ENCODE peak calls at places on chromosomes 11 and 22, in ten cellular contexts. G, S, E, Y, J, T, F, M, P and K are unnamed samples.

GRCh38 chr11:23509023-23509422 is 648.7 kb upstream of the CCDC179 start:
- DNase-seq in G (no peak), S (peak), E (no peak), Y (no peak), J (no peak), T (no peak), F (no peak), M (no peak), P (no peak), K (no peak)

GRCh38 chr22:40237788-40238424 is 60.2 kb downstream of the TNRC6B start:
- DNase-seq in G (no peak), S (no peak), E (no peak), Y (no peak), J (no peak), T (no peak), F (no peak), M (no peak), P (no peak), K (no peak)

GRCh38 chr22:47124451-47124881 is 362.0 kb downstream of the TBC1D22A start:
- DNase-seq in G (no peak), S (no peak), E (peak), Y (no peak), J (no peak), T (no peak), F (peak), M (no peak), P (peak), K (no peak)

GRCh38 chr11:102239906-102240305 is 77.4 kb upstream of the BIRC3 start:
- DNase-seq in G (no peak), S (no peak), E (no peak), Y (no peak), J (no peak), T (no peak), F (no peak), M (no peak), P (no peak), K (no peak)

GRCh38 chr22:44668190-44668885 is 33.7 kb upstream of the PRR5 start:
- DNase-seq in G (no peak), S (no peak), E (peak), Y (peak), J (no peak), T (no peak), F (no peak), M (no peak), P (no peak), K (no peak)

GRCh38 chr11:443542-444199 is 1.9 kb upstream of the ANO9 start:
- DNase-seq in G (no peak), S (no peak), E (peak), Y (no peak), J (no peak), T (no peak), F (no peak), M (no peak), P (no peak), K (no peak)

GRCh38 chr11:78231962-78232459 is 43.3 kb downstream of the USP35 start:
- DNase-seq in G (peak), S (peak), E (no peak), Y (no peak), J (no peak), T (no peak), F (no peak), M (no peak), P (no peak), K (peak)

GRCh38 chr11:90204832-90205646 is 17.8 kb downstream of the CHORDC1 start:
- DNase-seq in G (no peak), S (peak), E (no peak), Y (peak), J (peak), T (no peak), F (no peak), M (no peak), P (no peak), K (peak)

GRCh38 chr11:116558504-116559252 is 214.1 kb downstream of the BUD13 start:
- DNase-seq in G (no peak), S (no peak), E (no peak), Y (no peak), J (no peak), T (no peak), F (no peak), M (no peak), P (no peak), K (no peak)

GRCh38 chr11:68660066-68660810 is 24.1 kb upstream of the GAL start:
- DNase-seq in G (no peak), S (no peak), E (no peak), Y (no peak), J (no peak), T (no peak), F (no peak), M (no peak), P (no peak), K (no peak)

GRCh38 chr11:69625476-69625875 is 15.5 kb upstream of the CCND1 start:
- DNase-seq in G (no peak), S (no peak), E (no peak), Y (no peak), J (no peak), T (no peak), F (no peak), M (no peak), P (no peak), K (no peak)

GRCh38 chr22:22242488-22242887 is 2.1 kb upstream of the VPREB1 start:
- DNase-seq in G (no peak), S (no peak), E (no peak), Y (no peak), J (no peak), T (no peak), F (no peak), M (no peak), P (no peak), K (no peak)

GRCh38 chr11:86099727-86100320 is 30.9 kb upstream of the PICALM start:
- DNase-seq in G (no peak), S (no peak), E (no peak), Y (no peak), J (no peak), T (no peak), F (no peak), M (no peak), P (no peak), K (no peak)

GRCh38 chr11:68052137-68052873 is 13.5 kb downstream of the TCIRG1 start:
- DNase-seq in G (no peak), S (no peak), E (no peak), Y (no peak), J (no peak), T (no peak), F (no peak), M (no peak), P (no peak), K (no peak)

DNA sequence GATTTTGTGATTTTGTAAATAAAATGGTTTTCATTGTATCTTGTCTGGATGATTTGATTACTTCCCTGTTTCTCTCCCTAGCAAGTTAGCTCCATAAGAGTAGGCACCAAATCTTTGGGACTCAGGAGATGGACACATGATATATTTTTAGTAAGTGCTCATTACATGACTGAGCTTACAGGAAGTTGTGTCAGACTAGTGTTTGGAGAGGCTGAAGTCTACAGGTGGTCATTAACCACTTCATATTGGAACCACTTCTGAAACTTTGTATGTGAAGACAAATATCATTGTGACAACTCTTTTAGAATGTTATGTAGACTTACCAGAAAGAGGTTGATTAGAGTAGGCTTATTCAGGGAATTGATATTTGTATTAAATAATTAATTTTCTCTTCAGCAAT is 19.1 kb downstream of the ARHGAP42 start:
- DNase-seq in G (no peak), S (no peak), E (no peak), Y (no peak), J (no peak), T (no peak), F (no peak), M (no peak), P (no peak), K (no peak)
- TF ChIP-seq CTCF in G (no peak), S (no peak), E (no peak), Y (no peak), J (no peak), T (no peak), F (no peak), M (no peak), P (no peak), K (no peak)

DNA sequence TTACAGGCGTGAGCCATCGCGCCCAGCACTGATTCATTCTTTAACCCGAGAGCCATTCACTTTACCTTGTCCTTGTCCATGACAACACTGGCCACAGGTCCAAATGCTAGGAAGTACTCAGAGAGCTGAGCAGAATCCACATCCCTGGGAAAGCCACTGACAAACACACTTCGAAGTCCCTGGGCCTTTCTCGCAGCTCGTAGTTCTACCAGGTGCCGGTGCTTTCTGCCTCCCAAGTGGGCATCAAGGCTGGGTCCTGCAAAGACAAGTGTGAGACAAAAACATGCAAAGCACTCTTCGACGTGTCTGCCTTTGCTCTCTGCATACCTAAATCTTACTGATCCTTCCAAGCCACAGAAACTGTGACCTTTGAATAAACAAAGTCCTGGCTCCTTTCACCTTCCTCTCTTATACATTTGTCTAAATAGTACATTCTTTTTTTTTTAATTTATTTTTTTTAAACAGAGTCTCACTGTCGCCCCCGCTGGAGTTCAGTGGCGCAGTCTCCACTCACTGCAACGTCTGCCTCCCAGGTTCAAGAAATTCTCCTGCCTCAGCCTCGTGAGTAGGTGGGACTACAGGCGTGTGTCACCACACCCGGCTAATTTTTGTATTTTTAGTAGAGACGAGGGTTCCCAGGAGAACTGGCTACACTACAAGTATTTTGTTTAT is 2.2 kb downstream of the TUT1 start:
- DNase-seq in G (no peak), S (no peak), E (no peak), Y (no peak), J (no peak), T (no peak), F (no peak), M (no peak), P (no peak), K (no peak)
- TF ChIP-seq CTCF in G (no peak), S (peak), E (no peak), Y (peak), J (peak), T (peak), F (no peak), M (peak), P (no peak), K (no peak)

GRCh38 chr11:131246156-131246555 is 124.3 kb upstream of the NTM start:
- DNase-seq in G (no peak), S (no peak), E (no peak), Y (no peak), J (no peak), T (no peak), F (no peak), M (no peak), P (no peak), K (no peak)

GRCh38 chr11:131242616-131243015 is 127.8 kb upstream of the NTM start:
- DNase-seq in G (no peak), S (no peak), E (no peak), Y (no peak), J (no peak), T (no peak), F (no peak), M (no peak), P (no peak), K (no peak)

GRCh38 chr11:131248588-131248987 is 121.8 kb upstream of the NTM start:
- DNase-seq in G (no peak), S (no peak), E (no peak), Y (no peak), J (no peak), T (no peak), F (no peak), M (no peak), P (no peak), K (no peak)

GRCh38 chr11:131246589-131247164 is 123.7 kb upstream of the NTM start:
- DNase-seq in G (peak), S (no peak), E (peak), Y (peak), J (no peak), T (no peak), F (no peak), M (no peak), P (peak), K (no peak)
- TF ChIP-seq CTCF in G (no peak), S (peak), E (peak), Y (peak), J (no peak), T (no peak), F (peak), M (peak), P (peak), K (peak)

DNA sequence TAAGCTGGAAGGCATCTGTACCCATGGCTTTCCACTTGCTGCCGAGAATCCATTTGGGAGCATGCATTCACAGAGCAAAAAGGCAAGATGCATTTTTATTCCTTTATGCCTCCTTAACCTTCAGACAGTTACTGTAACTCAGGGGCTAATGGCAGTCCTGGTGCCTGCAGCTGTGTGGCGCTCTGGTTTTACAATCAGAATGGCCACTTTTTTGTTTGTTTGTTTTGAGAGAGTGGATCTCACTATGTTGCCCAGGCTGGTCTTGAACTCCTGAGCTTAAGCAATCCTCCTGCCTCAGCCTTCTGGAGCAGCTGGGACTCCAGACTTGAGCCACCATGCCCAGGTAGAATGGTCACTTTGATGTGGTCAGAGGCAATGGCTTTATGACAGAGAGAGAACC is 101.8 kb downstream of the NAV2 start:
- DNase-seq in G (no peak), S (no peak), E (no peak), Y (no peak), J (no peak), T (no peak), F (no peak), M (no peak), P (no peak), K (no peak)
- TF ChIP-seq CTCF in G (no peak), S (no peak), E (no peak), Y (no peak), J (no peak), T (no peak), F (peak), M (no peak), P (no peak), K (no peak)

DNA sequence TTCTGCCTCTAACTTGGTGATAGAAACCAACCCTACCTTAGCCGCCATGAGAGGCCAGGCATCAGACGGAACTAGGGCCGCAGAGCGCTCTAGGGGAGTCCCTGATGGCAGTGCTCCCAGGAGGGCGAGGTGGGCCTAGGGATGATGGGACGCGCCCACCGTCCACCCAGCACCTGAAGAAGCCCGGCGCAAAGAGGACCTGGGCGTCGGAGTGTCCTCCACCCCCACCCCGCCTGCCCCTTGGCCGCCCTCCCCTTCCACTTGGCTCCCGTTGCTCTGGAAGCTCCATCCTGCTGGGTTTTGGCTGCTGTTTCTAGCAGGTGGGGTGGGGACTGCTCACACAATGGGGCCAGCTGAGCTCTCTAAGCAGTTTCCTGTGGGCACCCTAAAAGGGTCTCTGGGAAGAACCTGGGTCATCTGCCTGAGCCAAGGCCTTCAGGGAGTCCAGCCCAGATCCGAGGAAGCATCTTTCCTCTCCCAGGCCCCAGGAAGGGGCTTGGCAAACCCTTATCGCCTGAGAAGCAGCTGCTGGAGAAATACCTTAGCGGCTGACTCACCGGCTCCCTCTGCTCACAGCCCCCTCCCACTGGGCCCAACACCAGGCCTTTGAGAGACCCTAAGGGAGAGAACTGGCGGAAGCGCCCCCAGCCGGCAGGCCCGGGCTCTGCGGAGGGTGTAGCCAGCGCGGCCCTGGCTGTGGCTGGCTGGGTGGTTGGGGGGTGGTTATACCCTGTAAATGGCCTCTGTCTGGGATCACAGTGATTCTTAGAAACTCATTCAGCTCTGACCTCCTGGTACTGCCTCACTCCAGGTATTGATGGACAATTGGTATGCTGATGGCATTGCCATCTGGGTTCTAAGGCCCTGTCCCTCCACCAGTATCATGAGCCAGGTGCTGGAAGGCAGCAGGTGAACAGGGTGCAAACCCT is 19.3 kb downstream of the CREB3L1 start:
- DNase-seq in G (no peak), S (peak), E (no peak), Y (peak), J (no peak), T (peak), F (peak), M (peak), P (peak), K (peak)
- TF ChIP-seq CTCF in G (peak), S (peak), E (peak), Y (peak), J (no peak), T (peak), F (peak), M (peak), P (peak), K (peak)

GRCh38 chr22:41256898-41257260 is 16.1 kb upstream of the CHADL start:
- DNase-seq in G (no peak), S (no peak), E (no peak), Y (peak), J (no peak), T (no peak), F (no peak), M (no peak), P (no peak), K (no peak)

GRCh38 chr22:41254230-41254629 is 13.5 kb upstream of the CHADL start:
- DNase-seq in G (no peak), S (no peak), E (no peak), Y (no peak), J (no peak), T (no peak), F (no peak), M (no peak), P (no peak), K (no peak)

GRCh38 chr22:41252365-41252764 is 11.6 kb upstream of the CHADL start:
- DNase-seq in G (no peak), S (no peak), E (no peak), Y (no peak), J (no peak), T (no peak), F (no peak), M (no peak), P (no peak), K (no peak)

GRCh38 chr22:41257696-41258095 is 17.0 kb upstream of the CHADL start:
- DNase-seq in G (no peak), S (no peak), E (no peak), Y (no peak), J (no peak), T (no peak), F (no peak), M (no peak), P (no peak), K (no peak)

GRCh38 chr22:41256254-41256897 is 15.6 kb upstream of the CHADL start:
- DNase-seq in G (no peak), S (peak), E (no peak), Y (no peak), J (peak), T (no peak), F (no peak), M (no peak), P (no peak), K (peak)
- TF ChIP-seq CTCF in G (no peak), S (peak), E (no peak), Y (no peak), J (no peak), T (no peak), F (no peak), M (no peak), P (no peak), K (peak)

DNA sequence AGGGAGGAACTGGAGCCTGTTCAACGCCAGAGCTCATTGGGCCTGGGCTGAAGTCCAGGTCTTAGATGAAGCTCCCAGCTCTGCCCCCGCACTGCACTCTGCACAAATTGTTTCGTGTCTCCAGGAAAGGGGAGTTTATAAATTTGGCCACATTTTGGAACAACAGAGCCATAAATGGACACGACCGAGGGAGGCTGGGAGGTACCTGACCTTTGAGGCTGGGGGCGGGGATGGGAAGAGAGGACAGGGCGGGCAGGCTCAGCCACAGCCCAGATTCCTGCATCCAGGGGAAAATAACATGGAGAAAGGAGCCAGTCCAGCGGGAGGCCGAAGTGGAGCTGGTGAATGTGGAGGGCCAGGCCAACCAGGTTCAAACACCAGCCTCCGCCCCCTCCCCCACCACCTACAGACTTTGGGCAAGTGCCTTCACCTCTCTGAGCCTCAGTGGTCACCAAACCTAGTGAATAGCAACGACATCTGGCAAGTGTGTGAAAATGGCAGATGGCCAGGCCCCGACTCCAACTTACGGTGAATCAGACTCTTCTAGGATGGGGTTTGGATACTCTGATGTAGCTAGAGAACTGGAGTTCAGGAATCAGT is 36.8 kb upstream of the SMTN start:
- DNase-seq in G (peak), S (no peak), E (no peak), Y (no peak), J (no peak), T (no peak), F (no peak), M (no peak), P (peak), K (no peak)
- TF ChIP-seq CTCF in G (no peak), S (no peak), E (no peak), Y (no peak), J (no peak), T (no peak), F (no peak), M (no peak), P (no peak), K (no peak)

GRCh38 chr11:25961539-25961938 is 370.4 kb upstream of the ANO3 start:
- DNase-seq in G (no peak), S (no peak), E (no peak), Y (no peak), J (no peak), T (no peak), F (no peak), M (no peak), P (no peak), K (no peak)
- TF ChIP-seq CTCF in G (no peak), S (no peak), E (peak), Y (no peak), J (no peak), T (no peak), F (peak), M (no peak), P (peak), K (no peak)

GRCh38 chr11:65432686-65433582 is 10.3 kb downstream of the NEAT1 start:
- DNase-seq in G (no peak), S (no peak), E (no peak), Y (no peak), J (no peak), T (no peak), F (no peak), M (no peak), P (no peak), K (no peak)
- TF ChIP-seq CTCF in G (peak), S (peak), E (peak), Y (no peak), J (peak), T (no peak), F (peak), M (no peak), P (peak), K (peak)